ENCODE peak calls at places on chromosome 13, in ten cellular contexts. N, R, V, D, O, Z, B, G, U and T are unnamed samples.

GRCh38 chr13:71255633-71256032 is 611.4 kb downstream of the DACH1 start:
- DNase-seq in D (no peak), O (no peak), U (no peak), Z (no peak), N (no peak), B (no peak), R (no peak), G (no peak), V (peak), T (no peak)

GRCh38 chr13:100131863-100132574 is 43.1 kb downstream of the PCCA start:
- DNase-seq in R (no peak), G (peak), N (no peak), U (no peak), V (peak), B (no peak), D (no peak), O (peak), Z (peak), T (no peak)

GRCh38 chr13:110150384-110151091 is 156.4 kb downstream of the COL4A1 start:
- DNase-seq in D (no peak), R (no peak), U (no peak), G (peak), V (peak), N (no peak), Z (no peak), B (no peak), O (no peak), T (no peak)

GRCh38 chr13:26328326-26328725 is 74.4 kb downstream of the CDK8 start:
- DNase-seq in Z (no peak), G (no peak), O (no peak), N (no peak), R (no peak), D (no peak), B (no peak), V (peak), U (no peak), T (no peak)

GRCh38 chr13:45872574-45872973 is 21.0 kb upstream of the SIAH3 start:
- DNase-seq in Z (no peak), N (no peak), G (peak), B (no peak), V (no peak), D (no peak), O (no peak), R (no peak), U (no peak), T (no peak)

GRCh38 chr13:31012285-31013024 is 80.0 kb downstream of the TEX26 start:
- DNase-seq in Z (no peak), N (no peak), U (no peak), O (peak), G (peak), D (no peak), V (peak), R (no peak), B (no peak), T (no peak)

GRCh38 chr13:36357692-36358091 is 11.5 kb upstream of the SPART start:
- DNase-seq in R (peak), G (peak), D (no peak), Z (no peak), V (no peak), B (no peak), U (no peak), O (peak), N (no peak), T (no peak)

GRCh38 chr13:109687559-109688448 is 98.6 kb downstream of the IRS2 start:
- DNase-seq in G (no peak), D (no peak), U (no peak), B (no peak), V (no peak), R (no peak), O (no peak), Z (no peak), N (no peak), T (no peak)

GRCh38 chr13:36163809-36164308 is 32.7 kb upstream of the DCLK1 start:
- DNase-seq in B (no peak), G (peak), N (no peak), Z (peak), R (no peak), O (peak), D (peak), U (peak), V (peak), T (no peak)

GRCh38 chr13:79658333-79658975 is 177.5 kb downstream of the NDFIP2 start:
- DNase-seq in G (no peak), D (no peak), B (no peak), N (no peak), R (no peak), O (no peak), U (no peak), Z (no peak), V (no peak), T (no peak)

GRCh38 chr13:109918179-109918651 is 131.8 kb upstream of the IRS2 start:
- DNase-seq in R (no peak), O (no peak), Z (peak), G (peak), V (no peak), B (no peak), N (no peak), D (peak), U (no peak), T (no peak)

GRCh38 chr13:92963029-92963428 is 263.6 kb upstream of the GPC6 start:
- DNase-seq in O (no peak), R (no peak), N (no peak), G (no peak), V (peak), Z (no peak), B (no peak), U (no peak), D (no peak), T (no peak)

GRCh38 chr13:39875111-39875510 is 219.6 kb downstream of the COG6 start:
- DNase-seq in B (no peak), V (no peak), D (no peak), R (no peak), N (no peak), Z (no peak), U (no peak), O (no peak), G (peak), T (no peak)

GRCh38 chr13:73193541-73193940 is 134.7 kb downstream of the KLF5 start:
- DNase-seq in G (no peak), R (no peak), O (no peak), V (no peak), Z (no peak), B (no peak), D (no peak), N (no peak), U (no peak), T (no peak)

GRCh38 chr13:24135674-24136300 is 24.7 kb upstream of the SPATA13 start:
- DNase-seq in B (no peak), O (no peak), Z (no peak), U (no peak), N (no peak), D (no peak), R (no peak), V (peak), G (peak), T (no peak)

GRCh38 chr13:32278456-32278855 is 36.7 kb downstream of the ZAR1L start:
- DNase-seq in Z (no peak), N (no peak), O (no peak), G (peak), U (no peak), V (no peak), R (no peak), D (no peak), B (no peak), T (no peak)

GRCh38 chr13:20358022-20358421 is 125.9 kb upstream of the GJB6 start:
- DNase-seq in N (no peak), O (no peak), B (no peak), U (no peak), D (no peak), V (no peak), Z (no peak), G (no peak), R (no peak), T (no peak)

GRCh38 chr13:30968734-30969335 is 36.4 kb downstream of the TEX26 start:
- DNase-seq in D (peak), B (no peak), G (peak), N (no peak), Z (no peak), O (no peak), R (no peak), V (no peak), U (no peak), T (no peak)

GRCh38 chr13:52845766-52846566 is 2.5 kb downstream of the PCDH8 start:
- DNase-seq in D (peak), R (no peak), V (no peak), O (no peak), Z (no peak), U (no peak), G (no peak), B (no peak), N (no peak), T (no peak)

GRCh38 chr13:76222511-76222910 is 586.4 kb downstream of the LMO7 start:
- DNase-seq in G (no peak), Z (no peak), D (no peak), N (no peak), V (no peak), B (no peak), R (no peak), O (peak), U (no peak), T (no peak)

GRCh38 chr13:74064805-74065204 is 69.4 kb downstream of the KLF12 start:
- DNase-seq in D (no peak), R (no peak), O (no peak), U (no peak), B (no peak), V (peak), G (no peak), Z (no peak), N (no peak), T (no peak)

GRCh38 chr13:20843177-20843576 is 59.4 kb downstream of the XPO4 start:
- DNase-seq in N (no peak), U (no peak), O (no peak), Z (no peak), D (no peak), R (no peak), G (no peak), V (no peak), B (no peak), T (no peak)

GRCh38 chr13:41954226-41954625 is 6.7 kb downstream of the VWA8 start:
- DNase-seq in O (no peak), V (no peak), B (no peak), N (no peak), R (no peak), D (no peak), U (no peak), Z (no peak), G (no peak), T (no peak)

GRCh38 chr13:30869491-30869890 is 36.6 kb upstream of the MEDAG start:
- DNase-seq in G (peak), N (no peak), U (no peak), Z (no peak), D (no peak), O (no peak), R (no peak), V (no peak), B (no peak), T (no peak)

GRCh38 chr13:25391932-25392331 is 20.2 kb downstream of the ATP8A2 start:
- DNase-seq in V (no peak), G (no peak), D (no peak), U (no peak), Z (no peak), N (no peak), O (no peak), R (no peak), B (no peak), T (no peak)

GRCh38 chr13:113110852-113111315 is 5.3 kb downstream of the F7 start:
- DNase-seq in N (no peak), G (no peak), D (no peak), Z (peak), U (no peak), B (no peak), O (no peak), V (no peak), R (no peak), T (no peak)

GRCh38 chr13:75181906-75182305 is 300.1 kb downstream of the TBC1D4 start:
- DNase-seq in B (no peak), G (peak), O (no peak), Z (no peak), D (no peak), R (no peak), N (no peak), V (peak), U (no peak), T (no peak)